ENCODE peak calls at places on chromosomes 2 and 18, in six cellular contexts. One of them, this sample, is unnamed.

GRCh38 chr2:45678791-45679348 is 27.4 kb downstream of the PRKCE start:
- DNase-seq in K562: no peak
- DNase-seq in HepG2: no peak
- DNase-seq in GM12891: no peak
- DNase-seq in H1: no peak
- DNase-seq in GM12878: no peak
- DNase-seq in this sample: no peak

GRCh38 chr2:120865656-120866055 is 130.0 kb downstream of the GLI2 start:
- DNase-seq in HepG2: no peak
- DNase-seq in GM12891: no peak
- DNase-seq in K562: no peak
- DNase-seq in GM12878: no peak
- DNase-seq in H1: no peak
- DNase-seq in this sample: no peak

GRCh38 chr2:163800889-163801498 is 65.2 kb upstream of the FIGN start:
- DNase-seq in GM12891: no peak
- DNase-seq in K562: no peak
- DNase-seq in HepG2: no peak
- DNase-seq in GM12878: no peak
- DNase-seq in H1: no peak
- DNase-seq in this sample: no peak

GRCh38 chr18:52236134-52236533 is 103.9 kb upstream of the DCC start:
- DNase-seq in GM12878: no peak
- DNase-seq in GM12891: no peak
- DNase-seq in H1: no peak
- DNase-seq in HepG2: no peak
- DNase-seq in K562: no peak
- DNase-seq in this sample: no peak

GRCh38 chr2:208406474-208407451 is at the start of gene PTH2R:
- DNase-seq in GM12878: no peak
- DNase-seq in K562: peak
- DNase-seq in H1: peak
- DNase-seq in HepG2: no peak
- DNase-seq in GM12891: no peak
- DNase-seq in this sample: no peak

GRCh38 chr2:70514612-70515055 is 39.0 kb downstream of the TGFA start:
- DNase-seq in H1: no peak
- DNase-seq in GM12891: no peak
- DNase-seq in K562: no peak
- DNase-seq in HepG2: peak
- DNase-seq in GM12878: no peak
- DNase-seq in this sample: no peak

GRCh38 chr18:4144201-4144600 is 310.9 kb downstream of the DLGAP1 start:
- DNase-seq in K562: no peak
- DNase-seq in H1: no peak
- DNase-seq in GM12878: no peak
- DNase-seq in HepG2: no peak
- DNase-seq in GM12891: no peak
- DNase-seq in this sample: no peak

GRCh38 chr18:57428221-57429150 is 6.7 kb upstream of the ONECUT2 start:
- DNase-seq in H1: no peak
- DNase-seq in HepG2: no peak
- DNase-seq in K562: no peak
- DNase-seq in GM12878: no peak
- DNase-seq in GM12891: no peak
- DNase-seq in this sample: no peak

GRCh38 chr2:235300368-235301201 is 193.3 kb upstream of the AGAP1 start:
- DNase-seq in HepG2: no peak
- DNase-seq in GM12891: no peak
- DNase-seq in K562: no peak
- DNase-seq in GM12878: no peak
- DNase-seq in H1: no peak
- DNase-seq in this sample: no peak

GRCh38 chr2:71807969-71808451 is 339.7 kb downstream of the CYP26B1 start:
- DNase-seq in H1: no peak
- DNase-seq in GM12891: no peak
- DNase-seq in K562: no peak
- DNase-seq in HepG2: no peak
- DNase-seq in GM12878: no peak
- DNase-seq in this sample: no peak

GRCh38 chr2:44826601-44827000 is 114.9 kb upstream of the SIX3 start:
- DNase-seq in K562: no peak
- DNase-seq in H1: no peak
- DNase-seq in GM12891: no peak
- DNase-seq in HepG2: no peak
- DNase-seq in GM12878: no peak
- DNase-seq in this sample: no peak

GRCh38 chr2:174344716-174345472 is 10.1 kb downstream of the SP9 start:
- DNase-seq in K562: peak
- DNase-seq in GM12891: no peak
- DNase-seq in GM12878: no peak
- DNase-seq in HepG2: peak
- DNase-seq in H1: no peak
- DNase-seq in this sample: no peak

GRCh38 chr2:156635646-156636045 is 199.5 kb downstream of the GPD2 start:
- DNase-seq in GM12891: no peak
- DNase-seq in GM12878: no peak
- DNase-seq in H1: no peak
- DNase-seq in K562: no peak
- DNase-seq in HepG2: no peak
- DNase-seq in this sample: no peak

GRCh38 chr2:233758168-233758567 is 1.9 kb upstream of the UGT1A1 start:
- DNase-seq in HepG2: no peak
- DNase-seq in K562: no peak
- DNase-seq in GM12891: no peak
- DNase-seq in GM12878: no peak
- DNase-seq in H1: no peak
- DNase-seq in this sample: no peak

GRCh38 chr2:191864623-191865521 is 18.0 kb upstream of the CAVIN2 start:
- DNase-seq in H1: no peak
- DNase-seq in K562: no peak
- DNase-seq in HepG2: peak
- DNase-seq in GM12878: no peak
- DNase-seq in GM12891: no peak
- DNase-seq in this sample: no peak

GRCh38 chr2:65536596-65536995 is 104.2 kb upstream of the SPRED2 start:
- DNase-seq in GM12878: peak
- DNase-seq in H1: no peak
- DNase-seq in GM12891: peak
- DNase-seq in HepG2: no peak
- DNase-seq in K562: no peak
- DNase-seq in this sample: no peak

GRCh38 chr2:162174778-162175177 is 22.7 kb upstream of the GCG start:
- DNase-seq in GM12878: no peak
- DNase-seq in GM12891: no peak
- DNase-seq in K562: no peak
- DNase-seq in H1: no peak
- DNase-seq in HepG2: no peak
- DNase-seq in this sample: no peak

GRCh38 chr2:201900362-201900761 is 94.0 kb downstream of the CDK15 start:
- DNase-seq in GM12878: no peak
- DNase-seq in K562: no peak
- DNase-seq in H1: no peak
- DNase-seq in HepG2: no peak
- DNase-seq in GM12891: no peak
- DNase-seq in this sample: no peak

GRCh38 chr2:232574674-232575403 is 24.4 kb downstream of the EIF4E2 start:
- DNase-seq in K562: no peak
- DNase-seq in GM12891: no peak
- DNase-seq in H1: no peak
- DNase-seq in HepG2: peak
- DNase-seq in GM12878: no peak
- DNase-seq in this sample: no peak

GRCh38 chr18:54852780-54853675 is 24.8 kb downstream of the RAB27B start:
- DNase-seq in K562: no peak
- DNase-seq in HepG2: no peak
- DNase-seq in H1: no peak
- DNase-seq in GM12891: no peak
- DNase-seq in GM12878: no peak
- DNase-seq in this sample: no peak

GRCh38 chr2:106638043-106638442 is 150.9 kb downstream of the CD8B2 start:
- DNase-seq in H1: no peak
- DNase-seq in GM12891: no peak
- DNase-seq in K562: peak
- DNase-seq in GM12878: no peak
- DNase-seq in HepG2: no peak
- DNase-seq in this sample: no peak

GRCh38 chr2:215269397-215270117 is 42.3 kb upstream of the ATIC start:
- DNase-seq in GM12878: peak
- DNase-seq in GM12891: no peak
- DNase-seq in HepG2: peak
- DNase-seq in H1: no peak
- DNase-seq in K562: peak
- DNase-seq in this sample: peak

GRCh38 chr2:201257381-201257940 is 2.9 kb upstream of the CASP8 start:
- DNase-seq in GM12891: peak
- DNase-seq in K562: peak
- DNase-seq in GM12878: no peak
- DNase-seq in H1: no peak
- DNase-seq in HepG2: no peak
- DNase-seq in this sample: peak

GRCh38 chr2:239000089-239000488 is 152.2 kb downstream of the TWIST2 start:
- DNase-seq in H1: no peak
- DNase-seq in GM12878: no peak
- DNase-seq in K562: no peak
- DNase-seq in GM12891: no peak
- DNase-seq in HepG2: no peak
- DNase-seq in this sample: no peak

GRCh38 chr2:191665286-191665685 is 12.7 kb upstream of the NABP1 start:
- DNase-seq in HepG2: peak
- DNase-seq in GM12878: no peak
- DNase-seq in K562: no peak
- DNase-seq in H1: no peak
- DNase-seq in GM12891: no peak
- DNase-seq in this sample: no peak

GRCh38 chr2:62050456-62051045 is 145.1 kb downstream of the COMMD1 start:
- DNase-seq in GM12878: no peak
- DNase-seq in HepG2: no peak
- DNase-seq in K562: no peak
- DNase-seq in H1: no peak
- DNase-seq in GM12891: no peak
- DNase-seq in this sample: no peak

GRCh38 chr2:172480301-172481218 is 53.2 kb downstream of the ITGA6 start:
- DNase-seq in K562: no peak
- DNase-seq in GM12891: no peak
- DNase-seq in GM12878: no peak
- DNase-seq in HepG2: peak
- DNase-seq in H1: no peak
- DNase-seq in this sample: no peak

GRCh38 chr18:39835303-39836030 is 2119.6 kb upstream of the PIK3C3 start:
- DNase-seq in GM12878: no peak
- DNase-seq in K562: no peak
- DNase-seq in H1: no peak
- DNase-seq in HepG2: no peak
- DNase-seq in GM12891: no peak
- DNase-seq in this sample: no peak

GRCh38 chr2:42777883-42778805 is 14.2 kb upstream of the OXER1 start:
- DNase-seq in K562: no peak
- DNase-seq in H1: no peak
- DNase-seq in HepG2: no peak
- DNase-seq in GM12891: no peak
- DNase-seq in GM12878: no peak
- DNase-seq in this sample: no peak

GRCh38 chr2:100562613-100563406 is at the start of gene PDCL3:
- DNase-seq in HepG2: peak
- DNase-seq in K562: peak
- DNase-seq in GM12891: peak
- DNase-seq in H1: peak
- DNase-seq in GM12878: peak
- DNase-seq in this sample: peak
- TF ChIP-seq POLR2A in HepG2: peak
- TF ChIP-seq POLR2A in K562: peak
- TF ChIP-seq POLR2A in GM12891: peak
- TF ChIP-seq POLR2A in H1: peak
- TF ChIP-seq POLR2A in GM12878: peak
- TF ChIP-seq POLR2A in this sample: peak

GRCh38 chr18:45122510-45122909 is 441.8 kb downstream of the SETBP1 start:
- DNase-seq in H1: no peak
- DNase-seq in K562: no peak
- DNase-seq in GM12878: no peak
- DNase-seq in GM12891: no peak
- DNase-seq in HepG2: no peak
- DNase-seq in this sample: no peak

GRCh38 chr18:45121146-45121545 is 440.5 kb downstream of the SETBP1 start:
- DNase-seq in K562: no peak
- DNase-seq in H1: no peak
- DNase-seq in HepG2: no peak
- DNase-seq in GM12878: no peak
- DNase-seq in GM12891: no peak
- DNase-seq in this sample: no peak

DNA sequence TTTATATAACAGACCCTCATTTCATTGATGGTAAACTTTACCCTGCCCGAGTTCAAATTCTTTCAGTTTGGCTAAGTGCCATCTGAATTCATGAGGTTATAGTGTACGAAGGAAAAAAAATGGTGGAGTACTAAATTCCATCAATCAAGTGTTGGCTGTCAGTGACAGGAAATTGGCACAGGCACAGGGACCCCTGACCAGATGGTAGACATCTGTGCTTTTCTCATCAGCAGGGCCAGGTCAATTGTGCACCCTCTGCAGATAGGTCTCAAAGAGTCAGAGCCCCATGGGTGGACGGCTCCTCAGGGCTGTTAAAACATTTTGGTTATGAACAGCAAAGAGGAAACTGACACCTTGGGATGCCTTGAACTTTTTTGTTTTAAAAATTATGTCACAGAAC is 439.2 kb downstream of the SETBP1 start:
- DNase-seq in GM12891: no peak
- DNase-seq in K562: no peak
- DNase-seq in GM12878: no peak
- DNase-seq in HepG2: no peak
- DNase-seq in H1: no peak
- DNase-seq in this sample: no peak
- TF ChIP-seq POLR2AphosphoS5 in GM12891: no peak
- TF ChIP-seq POLR2AphosphoS5 in K562: no peak
- TF ChIP-seq POLR2AphosphoS5 in GM12878: no peak
- TF ChIP-seq POLR2AphosphoS5 in HepG2: no peak
- TF ChIP-seq POLR2AphosphoS5 in H1: no peak
- TF ChIP-seq POLR2AphosphoS5 in this sample: no peak

DNA sequence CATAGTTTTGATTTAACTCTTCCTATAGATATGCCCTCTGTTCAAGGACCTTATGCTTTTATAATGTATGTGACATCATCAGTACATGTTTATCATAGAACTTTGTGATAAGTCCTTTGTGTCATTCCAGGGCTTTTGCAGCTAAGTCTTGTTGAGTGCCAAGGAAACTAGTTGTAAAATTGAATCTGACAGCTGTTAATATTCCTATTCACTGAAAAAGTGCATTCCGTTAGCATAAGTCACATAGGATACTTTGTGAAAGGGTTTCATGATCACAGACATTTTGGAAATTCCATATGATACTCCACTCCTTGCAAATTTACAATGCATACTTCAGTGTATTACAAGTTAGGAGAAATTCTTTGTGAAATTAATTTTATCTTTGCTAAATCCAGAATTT is 503.4 kb downstream of the CCDC85A start:
- DNase-seq in GM12891: no peak
- DNase-seq in K562: no peak
- DNase-seq in H1: no peak
- DNase-seq in GM12878: no peak
- DNase-seq in HepG2: no peak
- DNase-seq in this sample: no peak
- TF ChIP-seq TAF1 in GM12891: no peak
- TF ChIP-seq TAF1 in K562: no peak
- TF ChIP-seq TAF1 in H1: no peak
- TF ChIP-seq TAF1 in GM12878: no peak
- TF ChIP-seq TAF1 in HepG2: no peak
- TF ChIP-seq TAF1 in this sample: no peak

GRCh38 chr18:50797147-50797546 is 22.7 kb downstream of the MRO start:
- DNase-seq in HepG2: no peak
- DNase-seq in GM12878: no peak
- DNase-seq in GM12891: no peak
- DNase-seq in H1: no peak
- DNase-seq in K562: no peak
- DNase-seq in this sample: no peak
- TF ChIP-seq POLR2A in HepG2: no peak
- TF ChIP-seq POLR2A in GM12878: no peak
- TF ChIP-seq POLR2A in GM12891: no peak
- TF ChIP-seq POLR2A in H1: no peak
- TF ChIP-seq POLR2A in K562: no peak
- TF ChIP-seq POLR2A in this sample: no peak